ENCODE peak calls at places on chromosomes 11 and 22, in four cellular contexts. L is left lung, J is IMR-90, E is pancreas. Y is an unnamed sample. For H3K9me3 and H3K4me1, the result is how much of the 10 kb centered on the place peaks cover.

GRCh38 chr11:115179647-115180046 is 324.6 kb downstream of the CADM1 start:
- DNase-seq in L (no peak), E (no peak), J (no peak), Y (no peak)

GRCh38 chr11:117972589-117973445 is 13.4 kb upstream of the IL10RA start:
- DNase-seq in E (no peak), J (no peak), L (no peak), Y (no peak)

GRCh38 chr11:11117730-11118129 is 235.3 kb downstream of the CSNK2A3 start:
- DNase-seq in E (no peak), J (no peak), L (no peak), Y (no peak)

GRCh38 chr11:32032478-32032877 is 58.4 kb upstream of the RCN1 start:
- DNase-seq in J (no peak), L (no peak), E (no peak), Y (no peak)

GRCh38 chr22:28867191-28867590 is 16.2 kb upstream of the ZNRF3 start:
- DNase-seq in E (no peak), J (no peak), L (no peak), Y (no peak)

GRCh38 chr11:64609436-64610047 is 18.5 kb downstream of the SLC22A12 start:
- DNase-seq in E (no peak), J (no peak), L (peak), Y (no peak)

GRCh38 chr11:2512431-2513407 is 67.9 kb downstream of the KCNQ1 start:
- DNase-seq in L (no peak), J (no peak), E (peak), Y (peak)

GRCh38 chr11:130102457-130103249 is 33.0 kb downstream of the APLP2 start:
- DNase-seq in J (no peak), L (no peak), E (no peak), Y (no peak)

GRCh38 chr22:38311331-38311635 is 6.0 kb downstream of the CSNK1E start:
- DNase-seq in J (no peak), E (no peak), L (no peak), Y (no peak)

GRCh38 chr11:70420008-70420464 is 21.7 kb downstream of the CTTN start:
- DNase-seq in E (no peak), L (no peak), J (peak), Y (no peak)

GRCh38 chr11:116879789-116880402 is 42.5 kb upstream of the APOA1 start:
- DNase-seq in L (no peak), E (no peak), J (peak), Y (no peak)

GRCh38 chr11:67364783-67365525 is 8.4 kb downstream of the CLCF1 start:
- DNase-seq in L (no peak), J (no peak), E (no peak), Y (no peak)

GRCh38 chr11:75090778-75091177 is 5.9 kb downstream of the OR2AT4 start:
- DNase-seq in L (no peak), J (no peak), E (no peak), Y (no peak)

GRCh38 chr11:129141748-129142475 is 50.2 kb downstream of the ARHGAP32 start:
- DNase-seq in E (no peak), L (no peak), J (no peak), Y (no peak)

GRCh38 chr22:45974498-45974897 is 2.5 kb downstream of the WNT7B start:
- DNase-seq in E (peak), J (no peak), L (peak), Y (no peak)

GRCh38 chr11:111305403-111305802 is 7.1 kb downstream of the POU2AF3 start:
- DNase-seq in J (no peak), E (no peak), L (no peak), Y (no peak)

GRCh38 chr11:3134651-3135490 is 30.2 kb downstream of the OSBPL5 start:
- DNase-seq in L (peak), E (peak), J (no peak), Y (peak)

GRCh38 chr11:125364085-125364822 is 131.8 kb downstream of the FEZ1 start:
- DNase-seq in J (peak), E (no peak), L (no peak), Y (no peak)

GRCh38 chr11:113906038-113906437 is 1.4 kb downstream of the HTR3B start:
- DNase-seq in J (peak), E (no peak), L (no peak), Y (no peak)

GRCh38 chr22:20720692-20721408 is 53.1 kb upstream of the SERPIND1 start:
- DNase-seq in E (no peak), L (no peak), J (no peak), Y (peak)

GRCh38 chr11:5489571-5490357 is 1.3 kb downstream of the OR52D1 start:
- DNase-seq in E (no peak), L (no peak), J (peak), Y (no peak)

GRCh38 chr11:63613517-63614135 is 607 bp downstream of the PLAAT3 start:
- DNase-seq in J (no peak), E (peak), L (peak), Y (peak)

GRCh38 chr22:46290843-46291785 is 5.6 kb upstream of the GTSE1 start:
- DNase-seq in E (no peak), L (no peak), J (no peak), Y (no peak)

GRCh38 chr11:58744988-58745704 is 13.4 kb upstream of the GLYAT start:
- DNase-seq in E (no peak), L (no peak), J (no peak), Y (no peak)
- H3K9me3 ChIP-seq in E (under half), L (under half), J (under half), Y (under half)

DNA sequence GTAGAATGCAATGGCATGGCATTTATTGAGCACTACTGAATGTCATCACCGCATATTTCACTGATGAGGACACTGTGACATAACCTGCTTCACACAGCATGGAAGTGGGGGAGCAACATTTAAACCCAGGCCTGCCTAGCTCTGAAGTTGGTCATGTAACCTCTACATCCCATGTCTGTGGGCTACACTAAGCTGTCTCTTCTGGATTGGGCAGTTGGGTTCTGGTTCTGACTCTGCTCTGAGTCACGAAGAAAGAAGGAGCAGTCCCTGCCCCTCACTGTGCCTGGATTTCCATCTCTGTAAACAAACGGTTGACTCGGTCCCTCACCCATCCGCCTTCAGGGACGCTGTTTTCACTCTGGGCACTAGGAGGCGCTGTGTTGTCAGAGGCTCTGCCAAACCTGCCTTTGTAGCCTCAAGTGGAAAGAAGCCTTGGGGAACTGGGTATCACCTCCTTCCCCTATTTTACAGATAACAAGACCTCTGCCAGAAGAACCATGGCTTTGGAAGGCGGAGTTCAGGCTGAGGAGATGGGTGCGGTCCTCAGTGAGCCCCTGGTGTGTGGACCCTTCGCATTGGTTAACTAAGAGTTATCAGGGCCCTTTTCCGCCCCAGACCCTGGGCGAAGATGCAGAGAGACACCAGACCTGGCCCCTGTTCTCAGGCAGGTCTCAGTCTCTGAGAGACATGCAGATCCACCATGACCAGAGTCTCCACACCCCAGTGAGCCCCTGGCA is 12.6 kb upstream of the ARHGEF17 start:
- DNase-seq in E (peak), J (peak), L (peak), Y (peak)
- TF ChIP-seq CTCF in E (peak), J (peak), L (peak), Y (peak)

DNA sequence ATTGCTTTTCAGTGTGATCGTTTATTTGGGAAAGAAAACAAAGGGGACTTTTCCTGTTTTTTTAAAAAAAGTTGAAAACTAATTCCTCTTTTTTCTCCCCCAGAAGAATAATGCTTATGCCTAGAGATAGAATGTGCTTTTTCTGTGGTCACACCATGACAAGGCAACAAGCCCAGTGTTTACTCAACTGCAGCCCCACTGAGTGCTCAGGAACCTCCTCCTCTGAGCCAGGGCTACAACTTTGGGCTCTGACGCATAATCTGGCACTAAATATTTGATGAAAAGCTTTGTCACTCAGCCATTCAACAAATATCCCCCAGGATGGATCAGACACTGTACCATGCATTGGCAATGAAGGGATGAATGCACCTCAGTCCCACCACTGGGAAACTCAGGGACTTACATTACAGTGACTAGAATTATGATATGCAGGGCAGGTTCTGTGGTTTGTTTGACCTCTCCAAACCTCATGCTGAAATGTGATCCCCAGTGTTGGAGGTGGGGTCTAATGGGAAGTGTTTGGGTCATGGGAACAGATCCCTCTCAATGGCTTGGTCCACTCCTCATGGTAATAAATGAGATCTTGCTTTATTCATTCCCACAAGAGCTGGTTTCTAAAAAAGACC is 155.9 kb downstream of the CCDC34 start:
- DNase-seq in J (no peak), E (no peak), L (no peak), Y (no peak)
- H3K4me1 ChIP-seq in J (under half), E (under half), L (under half), Y (under half)

GRCh38 chr22:48586799-48587185 is 1240.9 kb downstream of the BRD1 start:
- DNase-seq in L (peak), E (no peak), J (no peak), Y (peak)

GRCh38 chr22:48588881-48589450 is 1238.7 kb downstream of the BRD1 start:
- DNase-seq in J (no peak), E (no peak), L (peak), Y (peak)

GRCh38 chr22:48588151-48588880 is 1239.4 kb downstream of the BRD1 start:
- DNase-seq in J (no peak), E (no peak), L (peak), Y (peak)

GRCh38 chr22:48587236-48587865 is 1240.3 kb downstream of the BRD1 start:
- DNase-seq in L (peak), E (no peak), J (no peak), Y (peak)

GRCh38 chr22:48585916-48586798 is 1241.5 kb downstream of the BRD1 start:
- DNase-seq in L (peak), J (no peak), E (no peak), Y (peak)
- H3K9me3 ChIP-seq in L (under half), J (under half), E (under half), Y (under half)

GRCh38 chr22:31139866-31140716 is at the start of gene PLA2G3:
- DNase-seq in E (peak), L (peak), J (peak), Y (peak)
- TF ChIP-seq CTCF in E (no peak), L (no peak), J (peak), Y (no peak)

DNA sequence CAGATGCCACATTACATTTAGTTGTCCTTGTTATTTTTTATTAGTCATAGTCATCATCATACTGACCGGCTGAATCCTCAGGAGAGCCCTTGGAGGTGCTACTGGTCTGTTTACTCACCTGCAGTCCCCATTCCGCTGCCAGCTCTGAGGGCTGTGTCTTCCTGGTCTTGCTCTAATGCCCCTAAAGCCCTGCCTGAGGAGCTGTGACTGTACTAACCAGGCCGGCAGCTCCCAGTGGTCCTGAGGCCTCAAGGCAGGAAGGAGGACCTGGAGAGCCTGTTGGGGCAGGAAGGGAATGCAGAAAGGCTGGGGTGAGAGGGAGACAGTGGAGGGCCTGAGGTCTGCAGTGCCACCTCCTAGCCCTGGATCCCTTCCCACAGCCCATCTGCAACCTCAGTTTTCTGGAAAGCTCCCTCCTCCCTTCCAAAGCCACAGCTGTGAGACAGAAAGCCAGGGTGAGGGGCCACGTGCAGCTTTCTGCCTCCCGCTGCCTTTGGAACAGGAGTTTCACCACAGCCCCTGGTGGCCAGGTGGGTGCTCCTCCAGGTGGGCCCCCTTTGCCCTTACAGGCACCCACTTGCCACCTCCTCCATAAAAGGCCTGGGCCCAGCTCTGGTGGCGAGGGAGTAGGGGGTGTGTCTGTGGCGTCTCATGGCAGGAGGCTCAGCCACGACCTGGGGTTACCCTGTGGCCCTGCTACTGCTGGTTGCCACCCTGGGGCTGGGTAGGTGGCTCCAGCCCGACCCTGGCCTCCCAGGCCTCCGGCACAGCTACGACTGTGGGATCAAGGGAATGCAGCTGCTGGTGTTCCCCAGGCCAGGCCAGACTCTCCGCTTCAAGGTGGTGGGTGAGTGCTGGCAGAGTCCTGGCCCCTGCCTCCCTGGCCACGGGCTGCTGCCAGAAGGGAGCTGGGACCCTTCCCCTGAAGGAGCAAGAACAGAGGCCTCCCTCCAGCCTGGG is at the start of gene ZP1:
- DNase-seq in J (no peak), E (no peak), L (no peak), Y (no peak)
- H3K4me1 ChIP-seq in J (under half), E (under half), L (under half), Y (under half)

GRCh38 chr11:97909544-97910394 is 1111.0 kb upstream of the CNTN5 start:
- DNase-seq in L (no peak), J (peak), E (no peak), Y (no peak)
- H3K9me3 ChIP-seq in L (under half), J (under half), E (under half), Y (under half)

DNA sequence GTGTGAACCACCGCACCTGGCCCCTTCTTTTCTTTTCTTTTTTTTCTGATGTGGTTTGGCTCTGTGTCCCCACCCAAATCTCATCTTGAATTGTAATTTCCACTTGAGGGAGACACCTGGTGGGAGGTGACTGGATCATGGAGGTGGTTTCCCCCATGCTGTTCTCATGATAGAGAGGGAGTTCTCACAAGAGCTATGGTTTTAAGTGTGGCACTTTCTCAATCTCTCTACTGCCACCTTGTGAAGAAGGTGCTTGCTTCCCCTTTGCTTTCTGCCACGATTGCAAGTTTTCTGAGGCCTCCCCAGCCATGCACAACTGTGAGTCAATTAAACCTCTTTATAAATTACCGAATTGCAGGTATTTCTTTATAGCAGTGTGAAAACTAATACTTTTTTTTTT is 4.9 kb upstream of the TCN2 start:
- DNase-seq in J (peak), L (no peak), E (no peak), Y (no peak)
- TF ChIP-seq CTCF in J (peak), L (no peak), E (no peak), Y (peak)